ENCODE peak calls at places on chromosomes 5 and 9, in six cellular contexts. One of them, this sample, is unnamed.

GRCh38 chr9:68983008-68983411 is 30.9 kb downstream of the PRKACG start:
- DNase-seq in kidney glomerular epithelial cell: no peak
- DNase-seq in anterior cingulate cortex: no peak
- DNase-seq in NCI-H1105 treated with DMSO at 0.1 percent for 48 hours: no peak
- DNase-seq in nephron progenitor cell: no peak
- DNase-seq in stimulated activated CD8-positive, alpha-beta memory T cell treated with anti-CD3 and anti-CD28 coated beads, Interleukin-2, amount 100 ng/mL, for 1 hour: no peak
- DNase-seq in this sample: no peak

GRCh38 chr5:34669931-34670516 is 13.9 kb downstream of the RAI14 start:
- DNase-seq in nephron progenitor cell: no peak
- DNase-seq in NCI-H1105 treated with DMSO at 0.1 percent for 48 hours: no peak
- DNase-seq in kidney glomerular epithelial cell: no peak
- DNase-seq in stimulated activated CD8-positive, alpha-beta memory T cell treated with anti-CD3 and anti-CD28 coated beads, Interleukin-2, amount 100 ng/mL, for 1 hour: no peak
- DNase-seq in anterior cingulate cortex: no peak
- DNase-seq in this sample: no peak

GRCh38 chr5:97735209-97735608 is 552.2 kb upstream of the RIOK2 start:
- DNase-seq in NCI-H1105 treated with DMSO at 0.1 percent for 48 hours: no peak
- DNase-seq in nephron progenitor cell: no peak
- DNase-seq in kidney glomerular epithelial cell: peak; percentile 51
- DNase-seq in anterior cingulate cortex: no peak
- DNase-seq in stimulated activated CD8-positive, alpha-beta memory T cell treated with anti-CD3 and anti-CD28 coated beads, Interleukin-2, amount 100 ng/mL, for 1 hour: no peak
- DNase-seq in this sample: no peak

GRCh38 chr5:80234311-80234948 is 21.4 kb downstream of the SERINC5 start:
- DNase-seq in kidney glomerular epithelial cell: no peak
- DNase-seq in stimulated activated CD8-positive, alpha-beta memory T cell treated with anti-CD3 and anti-CD28 coated beads, Interleukin-2, amount 100 ng/mL, for 1 hour: no peak
- DNase-seq in NCI-H1105 treated with DMSO at 0.1 percent for 48 hours: no peak
- DNase-seq in anterior cingulate cortex: no peak
- DNase-seq in nephron progenitor cell: no peak
- DNase-seq in this sample: no peak

GRCh38 chr5:180168758-180169157 is 40.3 kb downstream of the RASGEF1C start:
- DNase-seq in stimulated activated CD8-positive, alpha-beta memory T cell treated with anti-CD3 and anti-CD28 coated beads, Interleukin-2, amount 100 ng/mL, for 1 hour: no peak
- DNase-seq in nephron progenitor cell: no peak
- DNase-seq in NCI-H1105 treated with DMSO at 0.1 percent for 48 hours: no peak
- DNase-seq in anterior cingulate cortex: no peak
- DNase-seq in kidney glomerular epithelial cell: no peak
- DNase-seq in this sample: no peak

GRCh38 chr5:179415291-179416060 is 70.2 kb upstream of the ADAMTS2 start:
- DNase-seq in nephron progenitor cell: no peak
- DNase-seq in stimulated activated CD8-positive, alpha-beta memory T cell treated with anti-CD3 and anti-CD28 coated beads, Interleukin-2, amount 100 ng/mL, for 1 hour: no peak
- DNase-seq in anterior cingulate cortex: no peak
- DNase-seq in NCI-H1105 treated with DMSO at 0.1 percent for 48 hours: no peak
- DNase-seq in kidney glomerular epithelial cell: no peak
- DNase-seq in this sample: no peak

GRCh38 chr9:128412120-128412790 is 8.4 kb upstream of the CERCAM start:
- DNase-seq in nephron progenitor cell: peak; percentile 91
- DNase-seq in anterior cingulate cortex: peak; percentile 84
- DNase-seq in NCI-H1105 treated with DMSO at 0.1 percent for 48 hours: peak; percentile 64
- DNase-seq in stimulated activated CD8-positive, alpha-beta memory T cell treated with anti-CD3 and anti-CD28 coated beads, Interleukin-2, amount 100 ng/mL, for 1 hour: no peak
- DNase-seq in kidney glomerular epithelial cell: no peak
- DNase-seq in this sample: no peak

GRCh38 chr5:113435571-113435970 is 782 bp upstream of the TSSK1B start:
- DNase-seq in kidney glomerular epithelial cell: no peak
- DNase-seq in anterior cingulate cortex: no peak
- DNase-seq in stimulated activated CD8-positive, alpha-beta memory T cell treated with anti-CD3 and anti-CD28 coated beads, Interleukin-2, amount 100 ng/mL, for 1 hour: no peak
- DNase-seq in nephron progenitor cell: no peak
- DNase-seq in NCI-H1105 treated with DMSO at 0.1 percent for 48 hours: no peak
- DNase-seq in this sample: no peak

GRCh38 chr9:131449276-131449675 is 53.4 kb upstream of the POMT1 start:
- DNase-seq in anterior cingulate cortex: no peak
- DNase-seq in nephron progenitor cell: no peak
- DNase-seq in kidney glomerular epithelial cell: no peak
- DNase-seq in stimulated activated CD8-positive, alpha-beta memory T cell treated with anti-CD3 and anti-CD28 coated beads, Interleukin-2, amount 100 ng/mL, for 1 hour: no peak
- DNase-seq in NCI-H1105 treated with DMSO at 0.1 percent for 48 hours: no peak
- DNase-seq in this sample: no peak

GRCh38 chr5:77632526-77633268 is 5.8 kb downstream of the OTP start:
- DNase-seq in anterior cingulate cortex: no peak
- DNase-seq in kidney glomerular epithelial cell: no peak
- DNase-seq in NCI-H1105 treated with DMSO at 0.1 percent for 48 hours: no peak
- DNase-seq in stimulated activated CD8-positive, alpha-beta memory T cell treated with anti-CD3 and anti-CD28 coated beads, Interleukin-2, amount 100 ng/mL, for 1 hour: no peak
- DNase-seq in nephron progenitor cell: peak; percentile 20
- DNase-seq in this sample: no peak

GRCh38 chr9:83219154-83219923 is 156.4 kb upstream of the RASEF start:
- DNase-seq in kidney glomerular epithelial cell: peak; percentile 86
- DNase-seq in anterior cingulate cortex: peak; percentile 79
- DNase-seq in nephron progenitor cell: peak; percentile 78
- DNase-seq in stimulated activated CD8-positive, alpha-beta memory T cell treated with anti-CD3 and anti-CD28 coated beads, Interleukin-2, amount 100 ng/mL, for 1 hour: no peak
- DNase-seq in NCI-H1105 treated with DMSO at 0.1 percent for 48 hours: peak; percentile 89
- DNase-seq in this sample: peak; percentile 35

GRCh38 chr9:125803526-125803925 is 56.4 kb downstream of the PBX3 start:
- DNase-seq in nephron progenitor cell: no peak
- DNase-seq in stimulated activated CD8-positive, alpha-beta memory T cell treated with anti-CD3 and anti-CD28 coated beads, Interleukin-2, amount 100 ng/mL, for 1 hour: no peak
- DNase-seq in NCI-H1105 treated with DMSO at 0.1 percent for 48 hours: no peak
- DNase-seq in kidney glomerular epithelial cell: no peak
- DNase-seq in anterior cingulate cortex: no peak
- DNase-seq in this sample: no peak

GRCh38 chr9:126226991-126227937 is 99.4 kb upstream of the MVB12B start:
- DNase-seq in NCI-H1105 treated with DMSO at 0.1 percent for 48 hours: no peak
- DNase-seq in kidney glomerular epithelial cell: no peak
- DNase-seq in anterior cingulate cortex: no peak
- DNase-seq in stimulated activated CD8-positive, alpha-beta memory T cell treated with anti-CD3 and anti-CD28 coated beads, Interleukin-2, amount 100 ng/mL, for 1 hour: no peak
- DNase-seq in nephron progenitor cell: no peak
- DNase-seq in this sample: no peak

GRCh38 chr9:93149361-93149760 is 15.3 kb upstream of the NINJ1 start:
- DNase-seq in NCI-H1105 treated with DMSO at 0.1 percent for 48 hours: no peak
- DNase-seq in kidney glomerular epithelial cell: no peak
- DNase-seq in stimulated activated CD8-positive, alpha-beta memory T cell treated with anti-CD3 and anti-CD28 coated beads, Interleukin-2, amount 100 ng/mL, for 1 hour: no peak
- DNase-seq in anterior cingulate cortex: no peak
- DNase-seq in nephron progenitor cell: no peak
- DNase-seq in this sample: no peak

GRCh38 chr5:178785999-178786398 is 55.5 kb upstream of the ZNF354A start:
- DNase-seq in NCI-H1105 treated with DMSO at 0.1 percent for 48 hours: no peak
- DNase-seq in nephron progenitor cell: no peak
- DNase-seq in anterior cingulate cortex: no peak
- DNase-seq in stimulated activated CD8-positive, alpha-beta memory T cell treated with anti-CD3 and anti-CD28 coated beads, Interleukin-2, amount 100 ng/mL, for 1 hour: no peak
- DNase-seq in kidney glomerular epithelial cell: no peak
- DNase-seq in this sample: no peak

GRCh38 chr5:133387091-133387490 is 225.2 kb downstream of the FSTL4 start:
- DNase-seq in stimulated activated CD8-positive, alpha-beta memory T cell treated with anti-CD3 and anti-CD28 coated beads, Interleukin-2, amount 100 ng/mL, for 1 hour: no peak
- DNase-seq in anterior cingulate cortex: no peak
- DNase-seq in nephron progenitor cell: no peak
- DNase-seq in kidney glomerular epithelial cell: no peak
- DNase-seq in NCI-H1105 treated with DMSO at 0.1 percent for 48 hours: no peak
- DNase-seq in this sample: no peak

GRCh38 chr9:69486498-69486897 is 161.5 kb downstream of the ENTREP1 start:
- DNase-seq in anterior cingulate cortex: no peak
- DNase-seq in nephron progenitor cell: no peak
- DNase-seq in kidney glomerular epithelial cell: no peak
- DNase-seq in NCI-H1105 treated with DMSO at 0.1 percent for 48 hours: no peak
- DNase-seq in stimulated activated CD8-positive, alpha-beta memory T cell treated with anti-CD3 and anti-CD28 coated beads, Interleukin-2, amount 100 ng/mL, for 1 hour: no peak
- DNase-seq in this sample: no peak

GRCh38 chr9:127263244-127263643 is 1.3 kb upstream of the GARNL3 start:
- DNase-seq in nephron progenitor cell: no peak
- DNase-seq in anterior cingulate cortex: peak; percentile 25
- DNase-seq in NCI-H1105 treated with DMSO at 0.1 percent for 48 hours: no peak
- DNase-seq in kidney glomerular epithelial cell: no peak
- DNase-seq in stimulated activated CD8-positive, alpha-beta memory T cell treated with anti-CD3 and anti-CD28 coated beads, Interleukin-2, amount 100 ng/mL, for 1 hour: no peak
- DNase-seq in this sample: no peak